ENCODE peak calls at places on chromosomes 5 and 9, in six cellular contexts. One of them, this sample, is unnamed.

GRCh38 chr9:18638448-18639249 is 164.7 kb downstream of the ADAMTSL1 start:
- DNase-seq in lung microvascular endothelial cell: no peak
- DNase-seq in heart right ventricle: no peak
- DNase-seq in Daoy: no peak
- DNase-seq in transverse colon: no peak
- DNase-seq in anterior cingulate cortex: no peak
- DNase-seq in this sample: no peak

GRCh38 chr9:115000217-115000639 is 69.8 kb upstream of the TNFSF8 start:
- DNase-seq in transverse colon: no peak
- DNase-seq in heart right ventricle: no peak
- DNase-seq in anterior cingulate cortex: no peak
- DNase-seq in Daoy: peak
- DNase-seq in lung microvascular endothelial cell: no peak
- DNase-seq in this sample: no peak

GRCh38 chr9:70549926-70550325 is 135.5 kb upstream of the KLF9 start:
- DNase-seq in lung microvascular endothelial cell: no peak
- DNase-seq in heart right ventricle: no peak
- DNase-seq in Daoy: no peak
- DNase-seq in transverse colon: no peak
- DNase-seq in anterior cingulate cortex: no peak
- DNase-seq in this sample: no peak

GRCh38 chr5:11757661-11758060 is 146.6 kb downstream of the CTNND2 start:
- DNase-seq in transverse colon: no peak
- DNase-seq in Daoy: no peak
- DNase-seq in anterior cingulate cortex: no peak
- DNase-seq in heart right ventricle: no peak
- DNase-seq in lung microvascular endothelial cell: no peak
- DNase-seq in this sample: no peak

GRCh38 chr5:178143901-178144300 is 9.8 kb downstream of the NHP2 start:
- DNase-seq in heart right ventricle: peak
- DNase-seq in transverse colon: peak
- DNase-seq in anterior cingulate cortex: no peak
- DNase-seq in Daoy: no peak
- DNase-seq in lung microvascular endothelial cell: no peak
- DNase-seq in this sample: no peak

GRCh38 chr5:107744418-107745330 is 73.9 kb upstream of the EFNA5 start:
- DNase-seq in lung microvascular endothelial cell: no peak
- DNase-seq in anterior cingulate cortex: no peak
- DNase-seq in Daoy: no peak
- DNase-seq in heart right ventricle: no peak
- DNase-seq in transverse colon: no peak
- DNase-seq in this sample: no peak

GRCh38 chr5:78508231-78508765 is 140.3 kb downstream of the LHFPL2 start:
- DNase-seq in transverse colon: no peak
- DNase-seq in lung microvascular endothelial cell: no peak
- DNase-seq in Daoy: peak
- DNase-seq in anterior cingulate cortex: no peak
- DNase-seq in heart right ventricle: no peak
- DNase-seq in this sample: no peak

GRCh38 chr5:42360061-42360460 is 63.2 kb upstream of the GHR start:
- DNase-seq in transverse colon: no peak
- DNase-seq in heart right ventricle: no peak
- DNase-seq in lung microvascular endothelial cell: peak
- DNase-seq in anterior cingulate cortex: no peak
- DNase-seq in Daoy: no peak
- DNase-seq in this sample: no peak

GRCh38 chr9:76216161-76216649 is 178.0 kb downstream of the RFK start:
- DNase-seq in Daoy: peak
- DNase-seq in anterior cingulate cortex: no peak
- DNase-seq in transverse colon: no peak
- DNase-seq in lung microvascular endothelial cell: no peak
- DNase-seq in heart right ventricle: no peak
- DNase-seq in this sample: no peak

GRCh38 chr9:32899181-32899580 is 102.2 kb downstream of the APTX start:
- DNase-seq in lung microvascular endothelial cell: no peak
- DNase-seq in transverse colon: no peak
- DNase-seq in anterior cingulate cortex: no peak
- DNase-seq in Daoy: peak
- DNase-seq in heart right ventricle: no peak
- DNase-seq in this sample: no peak